ENCODE peak calls at places on chromosome 2, in seven cellular contexts. M, F, H, O, Z, E and Y are unnamed samples.

GRCh38 chr2:56337342-56337741 is 153.6 kb downstream of the CCDC85A start:
- DNase-seq in M (no peak), F (no peak), H (no peak), O (no peak), Z (no peak), E (no peak), Y (no peak)

GRCh38 chr2:144505245-144505801 is 14.6 kb downstream of the ZEB2 start:
- DNase-seq in M (no peak), F (peak), H (no peak), O (no peak), Z (no peak), E (no peak), Y (peak)

GRCh38 chr2:60710707-60711106 is 45.4 kb upstream of the PAPOLG start:
- DNase-seq in M (no peak), F (no peak), H (no peak), O (peak), Z (no peak), E (no peak), Y (peak)

GRCh38 chr2:120887844-120888243 is 152.2 kb downstream of the GLI2 start:
- DNase-seq in M (no peak), F (no peak), H (no peak), O (no peak), Z (no peak), E (no peak), Y (no peak)

GRCh38 chr2:86223098-86223681 is 23.9 kb downstream of the MRPL35 start:
- DNase-seq in M (no peak), F (peak), H (no peak), O (peak), Z (peak), E (no peak), Y (peak)

GRCh38 chr2:10444463-10444862 is 3.7 kb downstream of the ODC1 start:
- DNase-seq in M (no peak), F (no peak), H (peak), O (no peak), Z (no peak), E (no peak), Y (no peak)

GRCh38 chr2:119352357-119352756 is 14.3 kb downstream of the C2orf76 start:
- DNase-seq in M (no peak), F (no peak), H (no peak), O (no peak), Z (peak), E (no peak), Y (no peak)

GRCh38 chr2:204293884-204294535 is 251.3 kb upstream of the PARD3B start:
- DNase-seq in M (no peak), F (no peak), H (no peak), O (no peak), Z (no peak), E (no peak), Y (no peak)

GRCh38 chr2:235583144-235583543 is 89.3 kb downstream of the AGAP1 start:
- DNase-seq in M (no peak), F (no peak), H (no peak), O (no peak), Z (no peak), E (no peak), Y (no peak)

GRCh38 chr2:69483696-69484095 is 46.5 kb upstream of the NFU1 start:
- DNase-seq in M (no peak), F (no peak), H (peak), O (no peak), Z (no peak), E (no peak), Y (no peak)

GRCh38 chr2:58539973-58540372 is 298.8 kb upstream of the FANCL start:
- DNase-seq in M (no peak), F (no peak), H (no peak), O (no peak), Z (peak), E (peak), Y (peak)

GRCh38 chr2:191758420-191759199 is 80.7 kb downstream of the NABP1 start:
- DNase-seq in M (peak), F (peak), H (peak), O (no peak), Z (peak), E (no peak), Y (peak)

GRCh38 chr2:222733846-222734689 is 62.6 kb downstream of the MOGAT1 start:
- DNase-seq in M (no peak), F (peak), H (no peak), O (peak), Z (no peak), E (no peak), Y (peak)

GRCh38 chr2:122019729-122020128 is 264.3 kb downstream of the TSN start:
- DNase-seq in M (no peak), F (peak), H (no peak), O (no peak), Z (peak), E (no peak), Y (no peak)

GRCh38 chr2:46800625-46801024 is 115.0 kb downstream of the MCFD2 start:
- DNase-seq in M (no peak), F (no peak), H (no peak), O (no peak), Z (no peak), E (no peak), Y (no peak)

GRCh38 chr2:206176128-206176527 is 16.4 kb downstream of the EEF1B2 start:
- DNase-seq in M (no peak), F (no peak), H (no peak), O (no peak), Z (no peak), E (no peak), Y (no peak)